ENCODE peak calls at places on chromosomes 11 and 22, in ten cellular contexts. U, I, T, N, Q, S, H, C, W and K are unnamed samples. For H3K4me1, the result is how much of the 10 kb centered on the place peaks cover.

GRCh38 chr22:39432361-39432811 is 24.4 kb upstream of the MGAT3 start:
- DNase-seq in U (no peak), I (no peak), T (no peak), N (no peak), Q (peak), S (no peak), H (no peak), C (no peak), W (no peak), K (no peak)

GRCh38 chr11:66956689-66957290 is 1.4 kb downstream of the PC start:
- DNase-seq in U (peak), I (no peak), T (no peak), N (peak), Q (no peak), S (no peak), H (no peak), C (no peak), W (no peak), K (peak)

GRCh38 chr11:122215244-122215992 is 99.4 kb upstream of the BLID start:
- DNase-seq in U (peak), I (peak), T (no peak), N (peak), Q (peak), S (peak), H (peak), C (peak), W (peak), K (peak)

GRCh38 chr11:124724854-124725718 is 14.7 kb upstream of the NRGN start:
- DNase-seq in U (no peak), I (no peak), T (peak), N (peak), Q (peak), S (no peak), H (no peak), C (no peak), W (no peak), K (no peak)

GRCh38 chr22:44129614-44129976 is 51.1 kb upstream of the PARVG start:
- DNase-seq in U (no peak), I (no peak), T (no peak), N (no peak), Q (peak), S (no peak), H (peak), C (no peak), W (peak), K (no peak)

GRCh38 chr11:134001596-134001995 is 44.8 kb upstream of the IGSF9B start:
- DNase-seq in U (no peak), I (no peak), T (no peak), N (no peak), Q (peak), S (no peak), H (no peak), C (no peak), W (no peak), K (no peak)

GRCh38 chr22:44572414-44573207 is 74.6 kb upstream of the RTL6 start:
- DNase-seq in U (peak), I (no peak), T (no peak), N (no peak), Q (no peak), S (no peak), H (no peak), C (no peak), W (no peak), K (no peak)

GRCh38 chr11:15775051-15775541 is 581.2 kb downstream of the SOX6 start:
- DNase-seq in U (no peak), I (no peak), T (no peak), N (no peak), Q (no peak), S (no peak), H (no peak), C (no peak), W (no peak), K (no peak)

GRCh38 chr11:93169950-93170561 is 27.7 kb downstream of the SLC36A4 start:
- DNase-seq in U (no peak), I (no peak), T (no peak), N (peak), Q (no peak), S (peak), H (peak), C (no peak), W (peak), K (peak)

GRCh38 chr11:108672113-108672512 is 7.2 kb downstream of the DDX10 start:
- DNase-seq in U (no peak), I (no peak), T (no peak), N (no peak), Q (no peak), S (no peak), H (no peak), C (no peak), W (peak), K (peak)

GRCh38 chr11:35478411-35479139 is 46.8 kb downstream of the PAMR1 start:
- DNase-seq in U (peak), I (no peak), T (no peak), N (no peak), Q (no peak), S (no peak), H (no peak), C (no peak), W (no peak), K (no peak)

GRCh38 chr11:128318856-128319474 is 268.4 kb downstream of the ETS1 start:
- DNase-seq in U (no peak), I (no peak), T (peak), N (no peak), Q (no peak), S (no peak), H (no peak), C (no peak), W (peak), K (no peak)

GRCh38 chr11:108121274-108122155 is at the start of gene ACAT1:
- DNase-seq in U (peak), I (peak), T (peak), N (peak), Q (peak), S (peak), H (peak), C (peak), W (peak), K (peak)

GRCh38 chr11:29159552-29160465 is 857.0 kb downstream of the KCNA4 start:
- DNase-seq in U (peak), I (peak), T (no peak), N (peak), Q (no peak), S (peak), H (peak), C (no peak), W (peak), K (peak)

DNA sequence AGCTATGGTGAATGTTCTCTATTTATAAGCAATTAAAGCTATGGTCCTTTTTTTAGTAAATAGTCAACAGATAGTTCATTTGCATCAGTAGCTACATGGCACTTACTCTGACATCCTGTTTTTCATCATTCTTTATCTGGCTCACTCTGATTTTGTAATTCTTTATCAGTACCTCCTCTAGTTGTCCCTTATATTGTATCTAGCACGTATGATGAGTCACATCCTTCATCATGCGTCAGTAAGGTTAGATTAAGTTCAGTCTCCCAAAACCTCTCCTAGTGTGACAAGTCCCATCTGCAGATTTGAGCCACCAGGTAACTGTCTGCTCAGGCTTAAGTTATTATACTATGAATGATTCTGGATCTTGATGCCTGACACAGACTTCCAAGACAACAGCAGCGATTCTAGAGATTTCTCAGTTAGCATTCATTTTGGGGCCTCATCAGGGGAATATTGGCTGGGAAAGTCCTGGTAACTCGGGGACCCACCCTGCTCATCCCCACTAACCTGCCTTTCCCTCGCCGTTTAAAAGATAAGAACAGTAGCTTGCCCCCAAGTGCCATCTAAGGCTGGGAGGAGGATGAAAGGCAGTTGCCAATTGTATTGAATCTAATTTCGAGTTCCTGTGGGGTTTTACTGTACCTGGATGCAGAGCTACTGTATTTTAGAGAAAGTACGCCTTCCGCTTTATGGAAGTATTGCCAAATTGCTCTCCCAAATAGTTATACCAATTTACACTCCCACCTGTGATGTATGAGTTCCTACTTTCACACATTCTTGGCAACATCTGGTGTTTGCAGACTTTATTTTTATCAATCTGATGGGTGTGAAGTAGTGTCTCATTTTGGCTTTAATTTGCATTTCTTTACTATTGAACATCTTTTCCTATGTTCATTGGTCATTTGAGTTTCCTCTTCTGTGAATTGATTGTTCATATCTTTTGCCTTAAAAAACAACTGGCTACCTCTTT is 55.9 kb downstream of the ZC3H12C start:
- DNase-seq in U (no peak), I (no peak), T (no peak), N (no peak), Q (no peak), S (peak), H (no peak), C (no peak), W (peak), K (no peak)
- H3K4me1 ChIP-seq in U (under half), I (under half), T (under half), N (under half), Q (under half), S (under half), H (under half), C (under half), W (under half), K (under half)

GRCh38 chr22:29302402-29302680 is 4.1 kb upstream of the GAS2L1 start:
- DNase-seq in U (no peak), I (no peak), T (no peak), N (no peak), Q (no peak), S (no peak), H (no peak), C (no peak), W (no peak), K (no peak)

GRCh38 chr22:29301716-29302401 is 4.6 kb upstream of the GAS2L1 start:
- DNase-seq in U (no peak), I (no peak), T (no peak), N (no peak), Q (no peak), S (no peak), H (peak), C (no peak), W (no peak), K (no peak)

GRCh38 chr22:29299136-29299900 is 7.1 kb upstream of the GAS2L1 start:
- DNase-seq in U (no peak), I (no peak), T (no peak), N (no peak), Q (no peak), S (no peak), H (no peak), C (no peak), W (no peak), K (no peak)

GRCh38 chr22:29300467-29300806 is 6.0 kb upstream of the GAS2L1 start:
- DNase-seq in U (no peak), I (no peak), T (no peak), N (no peak), Q (no peak), S (no peak), H (no peak), C (no peak), W (no peak), K (no peak)

DNA sequence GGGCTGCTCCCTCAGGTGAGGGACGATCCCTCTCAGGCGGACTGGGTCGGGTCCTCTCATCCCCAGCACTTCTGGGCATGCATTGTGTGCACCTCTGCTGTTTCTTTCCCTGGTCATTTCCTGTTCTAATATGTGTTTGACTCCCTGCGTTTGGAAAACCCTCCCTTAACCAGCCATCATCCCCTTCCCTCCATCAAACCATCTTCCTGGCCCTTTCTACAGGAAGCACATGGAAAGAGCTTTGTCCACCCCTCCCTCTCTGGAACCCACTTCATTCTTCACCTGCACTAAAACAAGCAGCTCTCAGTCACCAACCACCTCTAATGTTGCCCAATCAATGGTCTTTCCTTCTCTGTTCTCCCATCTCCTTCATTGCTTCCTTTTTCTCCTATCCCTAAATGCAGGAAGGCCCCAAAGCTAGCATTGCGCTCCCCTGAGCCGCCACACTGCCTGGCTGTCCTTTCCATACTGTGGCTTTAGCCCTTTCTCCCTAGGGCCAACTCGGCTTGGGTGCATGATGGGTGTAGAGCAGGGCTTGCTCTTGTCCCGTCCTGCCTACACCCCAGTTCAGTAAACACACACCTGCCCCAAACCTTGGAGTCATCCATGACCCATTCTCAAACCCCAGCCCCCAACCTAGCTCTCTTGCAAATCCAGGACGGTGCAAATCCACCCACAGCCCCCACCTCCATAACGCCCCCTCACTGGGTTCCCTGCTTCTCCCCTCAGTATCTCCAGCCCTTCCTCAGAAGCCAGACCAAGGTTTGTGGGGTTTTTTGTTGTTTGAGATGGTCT is 5.4 kb upstream of the GAS2L1 start:
- DNase-seq in U (no peak), I (no peak), T (no peak), N (no peak), Q (no peak), S (no peak), H (peak), C (no peak), W (no peak), K (peak)
- TF ChIP-seq POLR2AphosphoS5 in U (no peak), I (peak), T (peak), N (peak), Q (peak), S (peak), H (peak), C (no peak), W (peak), K (peak)

DNA sequence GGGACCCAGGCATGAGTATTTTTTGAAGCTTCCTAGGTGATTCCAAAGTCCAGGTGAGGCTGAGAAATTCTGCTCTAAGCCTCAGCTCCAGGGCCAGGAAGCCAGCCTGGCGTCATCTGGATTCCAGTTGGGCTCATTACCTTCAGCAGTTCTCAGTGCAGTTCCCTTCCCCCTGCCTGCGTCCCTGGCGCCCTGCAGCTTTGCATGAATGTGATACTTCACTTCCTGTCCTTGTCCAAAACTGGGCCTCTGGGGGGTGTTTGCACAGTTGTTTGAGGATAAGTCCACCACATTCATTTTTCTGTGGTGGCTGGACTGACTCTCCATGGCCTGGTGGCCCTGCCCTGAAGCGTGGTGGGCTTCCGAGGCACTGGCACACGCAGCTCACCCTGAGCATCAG is 98.1 kb downstream of the TENM4 start:
- DNase-seq in U (no peak), I (no peak), T (no peak), N (no peak), Q (no peak), S (no peak), H (peak), C (no peak), W (no peak), K (no peak)
- H3K4me1 ChIP-seq in U (under half), I (under half), T (under half), N (under half), Q (under half), S (under half), H (under half), C (under half), W (under half), K (under half)

GRCh38 chr11:70951139-70951804 is 301.1 kb downstream of the SHANK2 start:
- DNase-seq in U (no peak), I (no peak), T (no peak), N (no peak), Q (no peak), S (no peak), H (no peak), C (no peak), W (no peak), K (no peak)

GRCh38 chr11:70948855-70949551 is 303.4 kb downstream of the SHANK2 start:
- DNase-seq in U (peak), I (no peak), T (no peak), N (no peak), Q (no peak), S (no peak), H (peak), C (no peak), W (no peak), K (peak)

GRCh38 chr11:70954471-70954870 is 297.9 kb downstream of the SHANK2 start:
- DNase-seq in U (no peak), I (no peak), T (no peak), N (no peak), Q (no peak), S (no peak), H (no peak), C (no peak), W (no peak), K (no peak)

GRCh38 chr11:70953720-70954119 is 298.7 kb downstream of the SHANK2 start:
- DNase-seq in U (no peak), I (no peak), T (no peak), N (no peak), Q (no peak), S (no peak), H (no peak), C (no peak), W (no peak), K (no peak)

DNA sequence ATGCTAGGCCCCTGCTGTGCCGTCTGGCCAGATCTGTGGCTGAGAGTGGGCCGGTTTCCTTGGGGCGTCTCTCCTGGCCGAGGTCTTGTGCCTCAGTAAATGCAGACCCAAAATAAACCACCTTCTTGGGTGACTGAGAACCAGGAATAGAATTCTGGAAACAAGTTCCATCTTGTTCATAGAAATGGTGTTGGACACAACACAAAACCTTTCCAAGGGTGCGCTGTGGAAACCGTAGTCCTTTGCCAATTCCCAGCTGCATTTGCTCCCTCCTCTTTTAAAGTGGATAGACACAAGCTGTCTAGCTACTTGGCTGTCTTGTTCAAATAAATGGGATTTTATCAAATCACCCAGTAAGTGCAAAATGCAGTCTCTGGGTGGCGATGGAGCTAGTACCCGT is 300.2 kb downstream of the SHANK2 start:
- DNase-seq in U (no peak), I (no peak), T (no peak), N (no peak), Q (no peak), S (no peak), H (no peak), C (no peak), W (no peak), K (no peak)
- TF ChIP-seq POLR2AphosphoS5 in U (no peak), I (no peak), T (no peak), N (no peak), Q (no peak), S (no peak), H (no peak), C (no peak), W (no peak), K (no peak)

DNA sequence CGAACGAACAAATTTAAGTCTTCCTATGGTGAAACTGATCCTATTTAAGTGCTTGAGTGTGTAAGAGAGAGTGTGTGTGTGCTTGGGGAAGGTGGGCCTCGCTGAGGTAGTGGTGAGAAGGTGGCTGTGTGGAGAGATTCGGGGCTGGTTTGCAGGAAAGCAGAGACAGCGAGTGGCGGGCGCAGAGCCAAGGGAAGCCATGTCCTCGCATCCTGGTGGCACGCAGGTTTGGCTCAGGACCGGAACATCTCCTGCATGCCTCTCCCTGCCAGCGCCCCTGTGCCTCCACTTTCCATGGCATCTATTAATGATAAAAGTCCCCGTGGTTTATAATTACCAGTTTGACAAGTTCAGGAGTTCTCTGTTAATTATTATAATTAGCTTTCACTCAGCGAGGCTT is 383.1 kb upstream of the CADM1 start:
- DNase-seq in U (no peak), I (no peak), T (no peak), N (no peak), Q (no peak), S (no peak), H (no peak), C (no peak), W (no peak), K (no peak)
- H3K4me1 ChIP-seq in U (under half), I (under half), T (under half), N (under half), Q (under half), S (under half), H (under half), C (under half), W (under half), K (under half)

GRCh38 chr11:3855808-3856491 is 486 bp downstream of the STIM1 start:
- DNase-seq in U (peak), I (no peak), T (no peak), N (no peak), Q (peak), S (no peak), H (no peak), C (no peak), W (peak), K (peak)

GRCh38 chr11:3854660-3854976 is 846 bp upstream of the STIM1 start:
- DNase-seq in U (no peak), I (no peak), T (no peak), N (no peak), Q (no peak), S (no peak), H (no peak), C (no peak), W (no peak), K (peak)

GRCh38 chr11:3853545-3853842 is 2.0 kb upstream of the STIM1 start:
- DNase-seq in U (no peak), I (no peak), T (no peak), N (no peak), Q (no peak), S (no peak), H (no peak), C (no peak), W (no peak), K (no peak)

GRCh38 chr11:3854977-3855807 is at the start of gene STIM1:
- DNase-seq in U (peak), I (peak), T (peak), N (peak), Q (peak), S (peak), H (peak), C (peak), W (peak), K (peak)

DNA sequence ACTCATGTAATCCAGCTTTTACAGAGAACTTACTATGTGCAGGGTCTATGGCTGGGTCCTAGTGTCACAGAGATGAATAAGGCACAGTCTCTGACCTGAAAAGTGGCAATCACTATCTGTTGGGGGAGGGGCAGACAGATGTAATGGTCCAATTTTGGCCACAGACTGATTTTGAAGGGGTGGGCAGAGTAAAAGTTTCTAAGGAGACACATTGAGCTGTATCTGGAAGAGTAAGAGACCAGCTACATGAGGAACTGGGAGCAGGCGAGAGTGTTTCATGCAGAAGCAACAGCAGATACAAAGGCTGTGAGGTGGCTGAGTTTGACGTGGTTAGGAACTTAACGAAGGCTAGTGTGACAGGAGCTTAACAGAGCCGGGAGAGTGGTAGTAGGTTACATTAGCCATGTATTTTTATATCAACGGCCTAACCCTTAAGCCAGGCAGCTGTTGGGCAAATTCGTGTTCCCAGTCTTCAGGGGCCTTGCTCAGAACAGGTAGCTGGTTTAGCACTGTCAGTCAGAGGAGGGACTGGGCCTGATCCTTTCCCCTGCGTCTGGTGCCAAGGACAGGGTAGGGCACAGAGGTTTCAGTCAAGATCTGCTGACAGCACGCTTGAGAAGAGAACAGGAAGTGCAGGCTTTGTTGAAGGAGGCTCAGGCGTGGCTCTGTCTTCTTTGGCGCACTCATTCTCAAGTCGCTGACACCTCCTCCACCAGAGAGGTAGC is 1.4 kb upstream of the STIM1 start:
- DNase-seq in U (peak), I (no peak), T (peak), N (no peak), Q (peak), S (no peak), H (no peak), C (no peak), W (no peak), K (no peak)
- TF ChIP-seq POLR2AphosphoS5 in U (no peak), I (no peak), T (peak), N (no peak), Q (peak), S (no peak), H (no peak), C (no peak), W (no peak), K (no peak)